ENCODE peak calls at places on chromosomes 16 and 17, in eight cellular contexts. Z is islet precursor cell; C is heart right ventricle; L is iris pigment epithelial cell; V is suprapubic skin; K is colonic mucosa; R is stimulated activated CD4-positive, alpha-beta T cell treated with anti-CD3 and anti-CD28 coated beads, Interleukin-4, amount 100 ng/mL, for 48 hours; J is BJ. S is an unnamed sample.

GRCh38 chr17:67171560-67171959 is 73.4 kb downstream of the HELZ start:
- DNase-seq in J (no peak), C (no peak), Z (no peak), R (no peak), V (no peak), K (no peak), L (no peak), S (no peak)

GRCh38 chr16:71473891-71474290 is 11.8 kb upstream of the ZNF23 start:
- DNase-seq in R (no peak), Z (peak), V (no peak), C (no peak), K (no peak), L (peak), J (no peak), S (no peak)

GRCh38 chr17:7225711-7226331 is 6.1 kb downstream of the ACADVL start:
- DNase-seq in L (no peak), J (no peak), K (no peak), C (no peak), Z (no peak), V (no peak), R (no peak), S (no peak)

GRCh38 chr16:10770907-10771306 is 27.3 kb downstream of the NUBP1 start:
- DNase-seq in Z (no peak), V (no peak), R (no peak), L (peak), J (no peak), C (no peak), K (no peak), S (no peak)

GRCh38 chr17:21242780-21243515 is 10.3 kb downstream of the NATD1 start:
- DNase-seq in R (no peak), J (no peak), C (peak), L (no peak), K (no peak), V (no peak), Z (no peak), S (no peak)

GRCh38 chr17:82831818-82832200 is 8.0 kb downstream of the ZNF750 start:
- DNase-seq in Z (no peak), R (no peak), L (no peak), K (no peak), C (no peak), V (no peak), J (no peak), S (no peak)

GRCh38 chr16:924806-925205 is 46.0 kb downstream of the LMF1 start:
- DNase-seq in L (no peak), Z (no peak), V (no peak), R (no peak), J (no peak), K (no peak), C (no peak), S (no peak)

GRCh38 chr16:80670170-80670865 is 129.5 kb downstream of the DYNLRB2 start:
- DNase-seq in V (no peak), C (no peak), L (no peak), J (no peak), K (no peak), Z (peak), R (no peak), S (no peak)

GRCh38 chr17:20967776-20968175 is 75.0 kb downstream of the USP22 start:
- DNase-seq in R (no peak), L (peak), J (no peak), Z (no peak), K (no peak), V (no peak), C (no peak), S (no peak)